ENCODE peak calls at places on chromosomes 11 and 22, in seven cellular contexts. A is NCI-H1092; J is dermis microvascular lymphatic vessel endothelial cell; P is iris pigment epithelial cell; O is stimulated activated naive B cell treated with anti-CD40 and anti-IgM and Interleukin-4, amounts not matched to agents 10 μg/mL and 1 μg/mL and 100 μg/mL, for 72 hours; B is sciatic nerve; Z is NCI-H1105. K is an unnamed sample.

GRCh38 chr11:99934008-99934407 is 753.1 kb upstream of the ARHGAP42 start:
- DNase-seq in A (no peak), J (no peak), P (peak), O (no peak), B (no peak), Z (no peak), K (no peak)

GRCh38 chr11:44746894-44747293 is 20.1 kb downstream of the TSPAN18 start:
- DNase-seq in A (no peak), J (no peak), P (no peak), O (no peak), B (peak), Z (no peak), K (no peak)

GRCh38 chr11:128891410-128891861 is 280 bp downstream of the KCNJ5 start:
- DNase-seq in A (no peak), J (no peak), P (no peak), O (no peak), B (no peak), Z (no peak), K (no peak)

GRCh38 chr11:65615950-65616574 is 486 bp downstream of the PCNX3 start:
- DNase-seq in A (no peak), J (peak), P (no peak), O (no peak), B (no peak), Z (no peak), K (no peak)

GRCh38 chr22:27512283-27512761 is 289.2 kb downstream of the MN1 start:
- DNase-seq in A (no peak), J (peak), P (peak), O (no peak), B (peak), Z (no peak), K (no peak)

GRCh38 chr11:10866893-10867331 is 9.1 kb upstream of the ZBED5 start:
- DNase-seq in A (no peak), J (no peak), P (peak), O (no peak), B (no peak), Z (no peak), K (peak)

GRCh38 chr22:39115976-39116621 is 19.1 kb downstream of the APOBEC3H start:
- DNase-seq in A (no peak), J (no peak), P (no peak), O (no peak), B (no peak), Z (no peak), K (no peak)

GRCh38 chr11:9330387-9331384 is 16.3 kb upstream of the TMEM41B start:
- DNase-seq in A (no peak), J (no peak), P (no peak), O (no peak), B (no peak), Z (no peak), K (no peak)

GRCh38 chr22:21079493-21079892 is 33.7 kb downstream of the LRRC74B start:
- DNase-seq in A (no peak), J (no peak), P (no peak), O (no peak), B (no peak), Z (no peak), K (no peak)

GRCh38 chr22:46044718-46045458 is 67.9 kb upstream of the WNT7B start:
- DNase-seq in A (no peak), J (peak), P (no peak), O (no peak), B (peak), Z (no peak), K (no peak)

GRCh38 chr11:96016978-96017502 is 93.1 kb upstream of the MTMR2 start:
- DNase-seq in A (no peak), J (no peak), P (no peak), O (no peak), B (no peak), Z (no peak), K (no peak)

GRCh38 chr11:103596323-103596722 is 440.1 kb upstream of the DDI1 start:
- DNase-seq in A (no peak), J (no peak), P (no peak), O (no peak), B (no peak), Z (no peak), K (no peak)

GRCh38 chr11:26703792-26704191 is 18.1 kb downstream of the SLC5A12 start:
- DNase-seq in A (no peak), J (no peak), P (no peak), O (no peak), B (no peak), Z (no peak), K (no peak)

GRCh38 chr11:128421577-128421976 is 165.8 kb downstream of the ETS1 start:
- DNase-seq in A (no peak), J (no peak), P (peak), O (no peak), B (no peak), Z (no peak), K (no peak)

GRCh38 chr11:116219171-116219635 is 553.6 kb downstream of the BUD13 start:
- DNase-seq in A (peak), J (no peak), P (no peak), O (no peak), B (no peak), Z (peak), K (no peak)

K was measured in DMS 273 treated with DMSO at 0.1 percent for 48 hours.